ENCODE peak calls at places on chromosomes 5 and 9, in nine cellular contexts. One of them, this sample, is unnamed.

GRCh38 chr9:126109575-126109974 is 217.1 kb upstream of the MVB12B start:
- DNase-seq in CD8-positive, alpha-beta memory T cell: no peak
- DNase-seq in fibroblast of mammary gland: no peak
- DNase-seq in naive thymus-derived CD8-positive, alpha-beta T cell: no peak
- DNase-seq in RCC 7860: no peak
- DNase-seq in HCEC 1CT: no peak
- DNase-seq in NCI-H2081: no peak
- DNase-seq in NCI-H510A treated with DMSO at 0.1 percent for 48 hours: no peak
- DNase-seq in CD8-positive, alpha-beta T cell: no peak
- DNase-seq in this sample: no peak

GRCh38 chr9:129250786-129251185 is 72.7 kb upstream of the IER5L start:
- DNase-seq in CD8-positive, alpha-beta memory T cell: no peak
- DNase-seq in fibroblast of mammary gland: peak; percentile 35
- DNase-seq in naive thymus-derived CD8-positive, alpha-beta T cell: no peak
- DNase-seq in RCC 7860: no peak
- DNase-seq in HCEC 1CT: no peak
- DNase-seq in NCI-H2081: no peak
- DNase-seq in NCI-H510A treated with DMSO at 0.1 percent for 48 hours: no peak
- DNase-seq in CD8-positive, alpha-beta T cell: no peak
- DNase-seq in this sample: no peak

GRCh38 chr5:148585988-148586387 is 68.3 kb downstream of the HTR4 start:
- DNase-seq in CD8-positive, alpha-beta memory T cell: no peak
- DNase-seq in fibroblast of mammary gland: no peak
- DNase-seq in naive thymus-derived CD8-positive, alpha-beta T cell: no peak
- DNase-seq in RCC 7860: no peak
- DNase-seq in HCEC 1CT: no peak
- DNase-seq in NCI-H2081: no peak
- DNase-seq in NCI-H510A treated with DMSO at 0.1 percent for 48 hours: no peak
- DNase-seq in CD8-positive, alpha-beta T cell: no peak
- DNase-seq in this sample: no peak

GRCh38 chr5:160508780-160509361 is 87.2 kb downstream of the PTTG1 start:
- DNase-seq in CD8-positive, alpha-beta memory T cell: peak; percentile 66
- DNase-seq in fibroblast of mammary gland: peak; percentile 82
- DNase-seq in naive thymus-derived CD8-positive, alpha-beta T cell: peak; percentile 40
- DNase-seq in RCC 7860: peak; percentile 66
- DNase-seq in HCEC 1CT: peak; percentile 66
- DNase-seq in NCI-H2081: peak; percentile 80
- DNase-seq in NCI-H510A treated with DMSO at 0.1 percent for 48 hours: peak; percentile 70
- DNase-seq in CD8-positive, alpha-beta T cell: peak; percentile 52
- DNase-seq in this sample: peak; percentile 34

GRCh38 chr9:96218821-96219614 is 83.0 kb downstream of the HSD17B3 start:
- DNase-seq in CD8-positive, alpha-beta memory T cell: peak; percentile 25
- DNase-seq in fibroblast of mammary gland: no peak
- DNase-seq in naive thymus-derived CD8-positive, alpha-beta T cell: no peak
- DNase-seq in RCC 7860: no peak
- DNase-seq in HCEC 1CT: no peak
- DNase-seq in NCI-H2081: no peak
- DNase-seq in NCI-H510A treated with DMSO at 0.1 percent for 48 hours: no peak
- DNase-seq in CD8-positive, alpha-beta T cell: no peak
- DNase-seq in this sample: no peak

GRCh38 chr9:115456515-115456914 is 338.6 kb upstream of the TNC start:
- DNase-seq in CD8-positive, alpha-beta memory T cell: no peak
- DNase-seq in fibroblast of mammary gland: peak; percentile 71
- DNase-seq in naive thymus-derived CD8-positive, alpha-beta T cell: no peak
- DNase-seq in RCC 7860: no peak
- DNase-seq in HCEC 1CT: no peak
- DNase-seq in NCI-H2081: no peak
- DNase-seq in NCI-H510A treated with DMSO at 0.1 percent for 48 hours: no peak
- DNase-seq in CD8-positive, alpha-beta T cell: no peak
- DNase-seq in this sample: no peak

GRCh38 chr9:130165579-130165978 is 6.6 kb upstream of the NCS1 start:
- DNase-seq in CD8-positive, alpha-beta memory T cell: no peak
- DNase-seq in fibroblast of mammary gland: no peak
- DNase-seq in naive thymus-derived CD8-positive, alpha-beta T cell: no peak
- DNase-seq in RCC 7860: no peak
- DNase-seq in HCEC 1CT: no peak
- DNase-seq in NCI-H2081: no peak
- DNase-seq in NCI-H510A treated with DMSO at 0.1 percent for 48 hours: no peak
- DNase-seq in CD8-positive, alpha-beta T cell: no peak
- DNase-seq in this sample: no peak

GRCh38 chr5:50967388-50968039 is 301.1 kb downstream of the PARP8 start:
- DNase-seq in CD8-positive, alpha-beta memory T cell: no peak
- DNase-seq in fibroblast of mammary gland: no peak
- DNase-seq in naive thymus-derived CD8-positive, alpha-beta T cell: no peak
- DNase-seq in RCC 7860: no peak
- DNase-seq in HCEC 1CT: no peak
- DNase-seq in NCI-H2081: peak; percentile 77
- DNase-seq in NCI-H510A treated with DMSO at 0.1 percent for 48 hours: no peak
- DNase-seq in CD8-positive, alpha-beta T cell: no peak
- DNase-seq in this sample: no peak

GRCh38 chr9:10612649-10613398 is at the start of gene PTPRD:
- DNase-seq in CD8-positive, alpha-beta memory T cell: no peak
- DNase-seq in fibroblast of mammary gland: peak; percentile 16
- DNase-seq in naive thymus-derived CD8-positive, alpha-beta T cell: no peak
- DNase-seq in RCC 7860: peak; percentile 13
- DNase-seq in HCEC 1CT: no peak
- DNase-seq in NCI-H2081: peak; percentile 85
- DNase-seq in NCI-H510A treated with DMSO at 0.1 percent for 48 hours: peak; percentile 48
- DNase-seq in CD8-positive, alpha-beta T cell: peak; percentile 16
- DNase-seq in this sample: no peak

GRCh38 chr5:76601470-76601869 is 21.7 kb downstream of the F2RL2 start:
- DNase-seq in CD8-positive, alpha-beta memory T cell: peak; percentile 30
- DNase-seq in fibroblast of mammary gland: peak; percentile 81
- DNase-seq in naive thymus-derived CD8-positive, alpha-beta T cell: peak; percentile 9
- DNase-seq in RCC 7860: peak; percentile 22
- DNase-seq in HCEC 1CT: peak; percentile 63
- DNase-seq in NCI-H2081: peak; percentile 47
- DNase-seq in NCI-H510A treated with DMSO at 0.1 percent for 48 hours: peak; percentile 7
- DNase-seq in CD8-positive, alpha-beta T cell: no peak
- DNase-seq in this sample: peak; percentile 12

GRCh38 chr5:126414874-126415502 is 8.2 kb upstream of the GRAMD2B start:
- DNase-seq in CD8-positive, alpha-beta memory T cell: no peak
- DNase-seq in fibroblast of mammary gland: peak; percentile 74
- DNase-seq in naive thymus-derived CD8-positive, alpha-beta T cell: no peak
- DNase-seq in RCC 7860: no peak
- DNase-seq in HCEC 1CT: peak; percentile 85
- DNase-seq in NCI-H2081: no peak
- DNase-seq in NCI-H510A treated with DMSO at 0.1 percent for 48 hours: no peak
- DNase-seq in CD8-positive, alpha-beta T cell: no peak
- DNase-seq in this sample: no peak

GRCh38 chr5:61052870-61053269 is 107.9 kb downstream of the NDUFAF2 start:
- DNase-seq in CD8-positive, alpha-beta memory T cell: no peak
- DNase-seq in fibroblast of mammary gland: peak; percentile 91
- DNase-seq in naive thymus-derived CD8-positive, alpha-beta T cell: no peak
- DNase-seq in RCC 7860: peak; percentile 86
- DNase-seq in HCEC 1CT: peak; percentile 92
- DNase-seq in NCI-H2081: no peak
- DNase-seq in NCI-H510A treated with DMSO at 0.1 percent for 48 hours: no peak
- DNase-seq in CD8-positive, alpha-beta T cell: no peak
- DNase-seq in this sample: no peak

GRCh38 chr5:16726538-16726946 is 109.7 kb upstream of the RETREG1 start:
- DNase-seq in CD8-positive, alpha-beta memory T cell: peak; percentile 22
- DNase-seq in fibroblast of mammary gland: no peak
- DNase-seq in naive thymus-derived CD8-positive, alpha-beta T cell: no peak
- DNase-seq in RCC 7860: no peak
- DNase-seq in HCEC 1CT: peak; percentile 5
- DNase-seq in NCI-H2081: peak; percentile 89
- DNase-seq in NCI-H510A treated with DMSO at 0.1 percent for 48 hours: peak; percentile 61
- DNase-seq in CD8-positive, alpha-beta T cell: peak; percentile 33
- DNase-seq in this sample: peak; percentile 8

GRCh38 chr5:40475546-40475945 is 204.2 kb upstream of the PTGER4 start:
- DNase-seq in CD8-positive, alpha-beta memory T cell: no peak
- DNase-seq in fibroblast of mammary gland: peak; percentile 59
- DNase-seq in naive thymus-derived CD8-positive, alpha-beta T cell: no peak
- DNase-seq in RCC 7860: no peak
- DNase-seq in HCEC 1CT: peak; percentile 46
- DNase-seq in NCI-H2081: no peak
- DNase-seq in NCI-H510A treated with DMSO at 0.1 percent for 48 hours: no peak
- DNase-seq in CD8-positive, alpha-beta T cell: no peak
- DNase-seq in this sample: no peak

GRCh38 chr5:159905496-159905895 is 10.8 kb upstream of the ADRA1B start:
- DNase-seq in CD8-positive, alpha-beta memory T cell: no peak
- DNase-seq in fibroblast of mammary gland: peak; percentile 93
- DNase-seq in naive thymus-derived CD8-positive, alpha-beta T cell: no peak
- DNase-seq in RCC 7860: peak; percentile 99
- DNase-seq in HCEC 1CT: peak; percentile 88
- DNase-seq in NCI-H2081: no peak
- DNase-seq in NCI-H510A treated with DMSO at 0.1 percent for 48 hours: no peak
- DNase-seq in CD8-positive, alpha-beta T cell: no peak
- DNase-seq in this sample: no peak

GRCh38 chr5:98474802-98475201 is 298.7 kb upstream of the RGMB start:
- DNase-seq in CD8-positive, alpha-beta memory T cell: no peak
- DNase-seq in fibroblast of mammary gland: peak; percentile 56
- DNase-seq in naive thymus-derived CD8-positive, alpha-beta T cell: no peak
- DNase-seq in RCC 7860: no peak
- DNase-seq in HCEC 1CT: peak; percentile 13
- DNase-seq in NCI-H2081: no peak
- DNase-seq in NCI-H510A treated with DMSO at 0.1 percent for 48 hours: no peak
- DNase-seq in CD8-positive, alpha-beta T cell: no peak
- DNase-seq in this sample: no peak

GRCh38 chr9:115157245-115157674 is 39.3 kb upstream of the TNC start:
- DNase-seq in CD8-positive, alpha-beta memory T cell: no peak
- DNase-seq in fibroblast of mammary gland: peak; percentile 87
- DNase-seq in naive thymus-derived CD8-positive, alpha-beta T cell: no peak
- DNase-seq in RCC 7860: peak; percentile 96
- DNase-seq in HCEC 1CT: peak; percentile 94
- DNase-seq in NCI-H2081: no peak
- DNase-seq in NCI-H510A treated with DMSO at 0.1 percent for 48 hours: no peak
- DNase-seq in CD8-positive, alpha-beta T cell: no peak
- DNase-seq in this sample: no peak